ENCODE peak calls at places on chromosomes 11 and 22, in four cellular contexts. M, Q, P and Z are unnamed samples.

GRCh38 chr11:85718991-85719807 is 33.2 kb upstream of the CCDC89 start:
- DNase-seq in M (no peak), Q (no peak), P (peak), Z (no peak)

GRCh38 chr22:30432520-30432919 is 7.0 kb downstream of the MTFP1 start:
- DNase-seq in M (no peak), Q (no peak), P (no peak), Z (no peak)

GRCh38 chr11:77322926-77323590 is 21.6 kb upstream of the GDPD4 start:
- DNase-seq in M (no peak), Q (no peak), P (no peak), Z (no peak)

GRCh38 chr11:94638902-94639373 is 71.8 kb downstream of the PIWIL4 start:
- DNase-seq in M (no peak), Q (no peak), P (no peak), Z (no peak)

GRCh38 chr22:43451651-43452050 is 39.8 kb downstream of the MPPED1 start:
- DNase-seq in M (no peak), Q (no peak), P (no peak), Z (no peak)

GRCh38 chr11:639324-639977 is 2.4 kb downstream of the DRD4 start:
- DNase-seq in M (no peak), Q (no peak), P (no peak), Z (no peak)

GRCh38 chr11:44880511-44880910 is 70.2 kb downstream of the TP53I11 start:
- DNase-seq in M (no peak), Q (no peak), P (no peak), Z (no peak)

GRCh38 chr22:37295213-37295886 is 13.0 kb downstream of the CYTH4 start:
- DNase-seq in M (no peak), Q (no peak), P (no peak), Z (no peak)

GRCh38 chr22:33789690-33790253 is 130.5 kb downstream of the LARGE1 start:
- DNase-seq in M (no peak), Q (no peak), P (no peak), Z (no peak)

GRCh38 chr11:78076733-78077403 is 2.8 kb downstream of the NDUFC2 start:
- DNase-seq in M (no peak), Q (no peak), P (no peak), Z (no peak)

GRCh38 chr22:37309221-37310074 is 27.1 kb downstream of the CYTH4 start:
- DNase-seq in M (no peak), Q (no peak), P (no peak), Z (no peak)

GRCh38 chr22:38051261-38051660 is 5.9 kb upstream of the PICK1 start:
- DNase-seq in M (no peak), Q (no peak), P (no peak), Z (no peak)

GRCh38 chr11:36135062-36135461 is 154.2 kb downstream of the COMMD9 start:
- DNase-seq in M (no peak), Q (no peak), P (no peak), Z (no peak)

GRCh38 chr22:40156001-40156516 is 21.7 kb upstream of the TNRC6B start:
- DNase-seq in M (peak), Q (no peak), P (peak), Z (no peak)

GRCh38 chr11:84398017-84398626 is 1112.0 kb upstream of the CCDC90B start:
- DNase-seq in M (peak), Q (no peak), P (peak), Z (peak)

GRCh38 chr11:34448223-34448994 is 9.7 kb downstream of the CAT start:
- DNase-seq in M (no peak), Q (no peak), P (no peak), Z (no peak)

GRCh38 chr11:14015711-14016110 is 53.2 kb downstream of the SPON1 start:
- DNase-seq in M (peak), Q (no peak), P (no peak), Z (no peak)

GRCh38 chr11:71282581-71283351 is 30.4 kb upstream of the SHANK2 start:
- DNase-seq in M (no peak), Q (no peak), P (no peak), Z (no peak)